ENCODE peak calls at places on chromosome 20, in four cellular contexts. One of them, this sample, is unnamed.

GRCh38 chr20:24060851-24061590 is 72.4 kb upstream of the GGTLC1 start:
- DNase-seq in HCT116: no peak
- DNase-seq in fibroblast of lung: no peak
- DNase-seq in mesenchymal stem cell: no peak
- DNase-seq in this sample: no peak

GRCh38 chr20:13302647-13303425 is 81.8 kb downstream of the ISM1 start:
- DNase-seq in mesenchymal stem cell: peak; percentile 25
- DNase-seq in HCT116: peak; percentile 4
- DNase-seq in fibroblast of lung: no peak
- DNase-seq in this sample: peak; percentile 52

GRCh38 chr20:25588491-25588890 is 3.2 kb upstream of the NINL start:
- DNase-seq in HCT116: no peak
- DNase-seq in fibroblast of lung: no peak
- DNase-seq in mesenchymal stem cell: no peak
- DNase-seq in this sample: no peak

GRCh38 chr20:37202267-37202943 is 23.1 kb upstream of the MROH8 start:
- DNase-seq in fibroblast of lung: peak; percentile 98
- DNase-seq in HCT116: peak; percentile 35
- DNase-seq in mesenchymal stem cell: peak; percentile 97
- DNase-seq in this sample: peak; percentile 53

GRCh38 chr20:17541596-17541995 is 10.4 kb upstream of the BFSP1 start:
- DNase-seq in HCT116: no peak
- DNase-seq in mesenchymal stem cell: peak; percentile 14
- DNase-seq in fibroblast of lung: no peak
- DNase-seq in this sample: no peak

GRCh38 chr20:39070484-39071231 is 108.5 kb downstream of the DHX35 start:
- DNase-seq in HCT116: peak; percentile 23
- DNase-seq in mesenchymal stem cell: no peak
- DNase-seq in fibroblast of lung: peak; percentile 65
- DNase-seq in this sample: no peak

GRCh38 chr20:44137210-44137781 is 49.7 kb downstream of the JPH2 start:
- DNase-seq in mesenchymal stem cell: peak; percentile 49
- DNase-seq in HCT116: no peak
- DNase-seq in fibroblast of lung: peak; percentile 88
- DNase-seq in this sample: peak; percentile 82

GRCh38 chr20:45826381-45827019 is 612 bp downstream of the TNNC2 start:
- DNase-seq in mesenchymal stem cell: peak; percentile 64
- DNase-seq in HCT116: no peak
- DNase-seq in fibroblast of lung: no peak
- DNase-seq in this sample: no peak

GRCh38 chr20:48659888-48660287 is 167.9 kb downstream of the PREX1 start:
- DNase-seq in fibroblast of lung: no peak
- DNase-seq in mesenchymal stem cell: no peak
- DNase-seq in HCT116: no peak
- DNase-seq in this sample: no peak

GRCh38 chr20:1327827-1328679 is 886 bp downstream of the SDCBP2 start:
- DNase-seq in mesenchymal stem cell: no peak
- DNase-seq in HCT116: no peak
- DNase-seq in fibroblast of lung: no peak
- DNase-seq in this sample: no peak

GRCh38 chr20:47568019-47568418 is 66.3 kb downstream of the NCOA3 start:
- DNase-seq in mesenchymal stem cell: peak; percentile 94
- DNase-seq in fibroblast of lung: peak; percentile 99
- DNase-seq in HCT116: no peak
- DNase-seq in this sample: no peak

GRCh38 chr20:5356921-5357320 is 40.2 kb upstream of the PROKR2 start:
- DNase-seq in fibroblast of lung: no peak
- DNase-seq in HCT116: no peak
- DNase-seq in mesenchymal stem cell: peak; percentile 1
- DNase-seq in this sample: no peak

GRCh38 chr20:49230021-49230420 is 10.8 kb downstream of the DDX27 start:
- DNase-seq in fibroblast of lung: no peak
- DNase-seq in mesenchymal stem cell: no peak
- DNase-seq in HCT116: no peak
- DNase-seq in this sample: no peak

GRCh38 chr20:53032021-53033001 is 60.2 kb downstream of the TSHZ2 start:
- DNase-seq in fibroblast of lung: peak; percentile 99
- DNase-seq in HCT116: no peak
- DNase-seq in mesenchymal stem cell: peak; percentile 95
- DNase-seq in this sample: no peak

GRCh38 chr20:39547546-39548410 is 585.6 kb downstream of the DHX35 start:
- DNase-seq in HCT116: no peak
- DNase-seq in mesenchymal stem cell: no peak
- DNase-seq in fibroblast of lung: no peak
- DNase-seq in this sample: no peak

GRCh38 chr20:48626226-48626937 is 201.4 kb downstream of the PREX1 start:
- DNase-seq in mesenchymal stem cell: peak; percentile 41
- DNase-seq in fibroblast of lung: no peak
- DNase-seq in HCT116: no peak
- DNase-seq in this sample: no peak

GRCh38 chr20:6707231-6707870 is 60.1 kb upstream of the BMP2 start:
- DNase-seq in HCT116: no peak
- DNase-seq in mesenchymal stem cell: peak; percentile 46
- DNase-seq in fibroblast of lung: peak; percentile 31
- DNase-seq in this sample: no peak

GRCh38 chr20:52482049-52482448 is 290.5 kb upstream of the ZFP64 start:
- DNase-seq in mesenchymal stem cell: peak; percentile 14
- DNase-seq in HCT116: no peak
- DNase-seq in fibroblast of lung: no peak
- DNase-seq in this sample: no peak

GRCh38 chr20:44198872-44199271 is 11.7 kb downstream of the OSER1 start:
- DNase-seq in mesenchymal stem cell: no peak
- DNase-seq in fibroblast of lung: no peak
- DNase-seq in HCT116: no peak
- DNase-seq in this sample: no peak

GRCh38 chr20:35009665-35010328 is 54.1 kb downstream of the MYH7B start:
- DNase-seq in mesenchymal stem cell: no peak
- DNase-seq in fibroblast of lung: no peak
- DNase-seq in HCT116: no peak
- DNase-seq in this sample: no peak

GRCh38 chr20:53227523-53227922 is 255.4 kb downstream of the TSHZ2 start:
- DNase-seq in HCT116: no peak
- DNase-seq in fibroblast of lung: peak; percentile 36
- DNase-seq in mesenchymal stem cell: peak; percentile 69
- DNase-seq in this sample: no peak

GRCh38 chr20:22690616-22691179 is 106.3 kb upstream of the FOXA2 start:
- DNase-seq in HCT116: no peak
- DNase-seq in fibroblast of lung: no peak
- DNase-seq in mesenchymal stem cell: no peak
- DNase-seq in this sample: no peak

GRCh38 chr20:22690000-22690399 is 105.6 kb upstream of the FOXA2 start:
- DNase-seq in HCT116: no peak
- DNase-seq in mesenchymal stem cell: no peak
- DNase-seq in fibroblast of lung: no peak
- DNase-seq in this sample: no peak

GRCh38 chr20:22692119-22692475 is 107.7 kb upstream of the FOXA2 start:
- DNase-seq in fibroblast of lung: no peak
- DNase-seq in HCT116: no peak
- DNase-seq in mesenchymal stem cell: no peak
- DNase-seq in this sample: no peak

GRCh38 chr20:22689246-22689645 is 104.9 kb upstream of the FOXA2 start:
- DNase-seq in HCT116: no peak
- DNase-seq in mesenchymal stem cell: no peak
- DNase-seq in fibroblast of lung: no peak
- DNase-seq in this sample: no peak

GRCh38 chr20:22691369-22692118 is 107.2 kb upstream of the FOXA2 start:
- DNase-seq in HCT116: peak; percentile 51
- DNase-seq in fibroblast of lung: peak; percentile 37
- DNase-seq in mesenchymal stem cell: peak; percentile 70
- DNase-seq in this sample: peak; percentile 92
- H3K9ac ChIP-seq in HCT116: no peak overlapping the region
- H3K9ac ChIP-seq in fibroblast of lung: no peak overlapping the region
- H3K9ac ChIP-seq in mesenchymal stem cell: peak overlapping the region; percentile 70
- H3K9ac ChIP-seq in this sample: no peak overlapping the region

GRCh38 chr20:63309261-63310071 is 16.5 kb downstream of the COL20A1 start:
- DNase-seq in HCT116: no peak
- DNase-seq in fibroblast of lung: no peak
- DNase-seq in mesenchymal stem cell: peak; percentile 33
- DNase-seq in this sample: peak; percentile 84
- H3K4me2 ChIP-seq in HCT116: no peak overlapping the region
- H3K4me2 ChIP-seq in fibroblast of lung: no peak overlapping the region
- H3K4me2 ChIP-seq in mesenchymal stem cell: no peak overlapping the region
- H3K4me2 ChIP-seq in this sample: no peak overlapping the region

DNA sequence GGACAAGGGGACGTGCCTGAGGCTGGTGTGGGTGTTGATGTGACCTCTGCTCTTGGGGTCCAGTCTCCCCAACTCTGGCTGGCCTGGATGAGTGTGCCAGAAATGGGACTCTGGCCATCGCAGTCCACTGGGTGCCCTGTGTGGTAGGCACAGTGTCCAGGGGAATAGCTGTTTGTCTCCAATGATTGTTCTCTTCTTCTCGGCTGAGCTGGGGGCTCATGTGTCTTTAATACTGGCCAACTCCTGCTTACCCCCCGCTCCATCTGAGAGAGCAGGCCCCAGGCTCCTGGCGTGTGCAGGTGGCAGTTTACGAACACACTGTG is 45.0 kb downstream of the RBM38 start:
- DNase-seq in mesenchymal stem cell: no peak
- DNase-seq in fibroblast of lung: no peak
- DNase-seq in HCT116: no peak
- DNase-seq in this sample: no peak
- H3K27ac ChIP-seq in mesenchymal stem cell: no peak overlapping the region
- H3K27ac ChIP-seq in fibroblast of lung: no peak overlapping the region
- H3K27ac ChIP-seq in HCT116: peak overlapping the region; percentile 40
- H3K27ac ChIP-seq in this sample: no peak overlapping the region

GRCh38 chr20:29319725-29320124 is 1937.7 kb upstream of the DEFB115 start:
- DNase-seq in fibroblast of lung: no peak
- DNase-seq in mesenchymal stem cell: no peak
- DNase-seq in HCT116: no peak
- DNase-seq in this sample: no peak
- H3K9ac ChIP-seq in fibroblast of lung: no peak overlapping the region
- H3K9ac ChIP-seq in mesenchymal stem cell: no peak overlapping the region
- H3K9ac ChIP-seq in HCT116: no peak overlapping the region
- H3K9ac ChIP-seq in this sample: no peak overlapping the region

DNA sequence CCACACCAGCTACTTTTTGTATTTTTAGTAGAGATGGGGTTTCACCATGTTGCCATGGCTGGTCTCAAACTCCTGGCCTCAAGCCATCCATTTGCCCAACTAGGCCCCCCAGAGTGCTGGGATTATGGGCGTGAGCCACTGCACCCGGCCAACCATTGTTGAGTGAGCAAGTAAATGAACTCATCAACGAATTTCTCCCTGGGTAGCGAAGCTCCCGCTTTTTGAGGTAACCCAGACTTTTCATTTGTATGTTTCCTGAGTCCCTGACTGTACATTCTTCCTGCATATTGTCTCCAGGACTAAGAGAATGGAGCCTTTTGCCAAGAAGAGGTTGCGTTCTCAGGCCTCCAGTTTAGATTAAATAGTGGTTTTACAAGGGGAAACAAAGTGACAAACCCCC is 36.4 kb downstream of the RIPOR3 start:
- DNase-seq in mesenchymal stem cell: no peak
- DNase-seq in HCT116: no peak
- DNase-seq in fibroblast of lung: peak; percentile 36
- DNase-seq in this sample: no peak
- H3K4me2 ChIP-seq in mesenchymal stem cell: no peak overlapping the region
- H3K4me2 ChIP-seq in HCT116: no peak overlapping the region
- H3K4me2 ChIP-seq in fibroblast of lung: no peak overlapping the region
- H3K4me2 ChIP-seq in this sample: no peak overlapping the region

DNA sequence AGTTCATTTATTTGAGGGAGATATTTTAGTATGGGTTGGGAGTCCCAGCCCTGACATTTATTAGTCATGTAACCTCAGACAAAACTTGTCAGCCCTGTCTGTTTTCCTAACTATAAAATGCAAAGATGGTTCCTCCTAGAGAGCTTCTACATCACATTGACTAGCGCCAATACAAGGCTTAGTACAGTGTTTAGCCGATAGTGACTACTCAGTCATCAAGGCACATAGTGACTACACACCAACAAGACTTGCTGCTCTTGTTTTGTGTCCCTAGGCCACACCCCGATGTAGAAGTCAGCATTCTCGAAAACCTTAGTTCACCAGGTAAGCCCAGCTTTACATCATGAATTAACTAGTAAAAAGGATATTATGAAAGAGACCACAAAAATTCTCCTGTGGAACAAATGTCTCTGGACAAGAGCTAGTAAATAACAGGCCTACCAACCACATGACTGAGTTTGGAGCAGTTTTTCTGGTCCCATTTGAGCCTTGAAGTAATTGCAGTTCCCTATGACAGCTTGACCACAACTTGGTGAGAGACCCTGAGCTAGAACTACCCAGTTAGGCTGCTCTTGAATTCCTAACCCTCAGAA is 68.8 kb downstream of the PFDN4 start:
- DNase-seq in HCT116: no peak
- DNase-seq in mesenchymal stem cell: no peak
- DNase-seq in fibroblast of lung: no peak
- DNase-seq in this sample: no peak
- H3K27ac ChIP-seq in HCT116: no peak overlapping the region
- H3K27ac ChIP-seq in mesenchymal stem cell: no peak overlapping the region
- H3K27ac ChIP-seq in fibroblast of lung: no peak overlapping the region
- H3K27ac ChIP-seq in this sample: no peak overlapping the region

DNA sequence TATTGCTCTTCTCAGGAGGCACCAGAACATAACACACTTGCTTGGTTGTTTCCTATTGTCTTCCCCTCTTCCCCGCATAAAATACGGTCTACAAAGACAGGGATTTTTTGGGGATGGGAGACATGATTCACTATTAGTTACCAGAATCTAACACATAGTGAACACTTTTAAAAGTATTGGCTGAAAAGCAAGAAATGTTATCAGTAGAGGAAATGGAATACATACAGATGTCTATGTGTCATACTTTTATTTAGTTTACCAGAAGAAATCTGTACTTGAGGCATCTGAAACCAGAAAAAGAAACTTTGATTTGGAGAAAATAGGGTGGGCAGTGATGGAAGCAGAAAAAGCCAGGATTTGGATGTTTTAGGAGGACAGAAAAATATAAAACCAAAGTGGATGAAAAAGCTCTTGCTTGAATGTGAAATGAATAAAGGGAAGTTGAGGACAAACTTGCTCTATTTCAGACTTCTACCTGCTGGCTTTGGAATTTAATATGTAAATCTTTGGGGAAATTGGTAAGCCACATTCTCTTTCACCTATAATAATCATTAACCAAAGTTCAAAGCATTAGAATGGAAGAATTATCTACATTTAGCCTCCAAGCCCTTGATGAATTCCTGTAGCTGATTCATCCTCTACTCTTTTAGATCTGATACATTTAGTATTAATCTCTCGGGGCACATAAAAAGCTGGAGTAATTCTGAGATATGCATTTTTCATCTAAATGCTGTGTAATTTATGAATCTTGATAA is 82.6 kb downstream of the DOK5 start:
- DNase-seq in mesenchymal stem cell: no peak
- DNase-seq in fibroblast of lung: peak; percentile 73
- DNase-seq in HCT116: no peak
- DNase-seq in this sample: no peak
- H3K9ac ChIP-seq in mesenchymal stem cell: peak overlapping the region; percentile 47
- H3K9ac ChIP-seq in fibroblast of lung: no peak overlapping the region
- H3K9ac ChIP-seq in HCT116: no peak overlapping the region
- H3K9ac ChIP-seq in this sample: no peak overlapping the region

DNA sequence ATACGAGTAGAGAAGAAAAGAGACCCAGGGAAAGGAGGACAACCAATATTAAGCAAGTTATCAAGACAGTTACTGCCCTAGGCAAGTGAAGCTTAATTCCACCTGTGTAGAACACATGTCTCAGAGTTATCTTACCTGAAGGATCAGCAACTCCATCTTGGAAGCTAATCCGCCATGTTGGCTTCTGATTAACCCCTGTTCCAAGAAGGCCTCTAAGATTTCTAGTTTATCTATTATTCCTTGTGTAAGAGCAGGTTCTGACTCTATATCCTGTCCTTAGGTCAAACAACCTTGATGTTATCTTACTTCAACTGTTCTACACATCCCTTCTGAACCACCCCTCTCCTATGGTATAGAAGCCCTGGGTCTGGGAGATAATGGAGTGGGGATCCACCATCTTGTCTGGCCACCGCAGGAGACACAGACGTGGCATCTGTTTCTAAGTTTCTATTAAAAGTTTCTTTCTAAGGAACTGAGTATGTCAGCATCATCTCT is 27.7 kb upstream of the PTPN1 start:
- DNase-seq in HCT116: no peak
- DNase-seq in mesenchymal stem cell: no peak
- DNase-seq in fibroblast of lung: no peak
- DNase-seq in this sample: no peak
- H3K4me2 ChIP-seq in HCT116: peak overlapping the region; percentile 77
- H3K4me2 ChIP-seq in mesenchymal stem cell: no peak overlapping the region
- H3K4me2 ChIP-seq in fibroblast of lung: no peak overlapping the region
- H3K4me2 ChIP-seq in this sample: no peak overlapping the region

This sample was measured in neural progenitor cell.